ENCODE peak calls at places on chromosomes 5 and 9, in five cellular contexts. One of them, this sample, is unnamed.
A peak's percentile ranks its signal among the peaks of the same experiment; 100 is the strongest.

GRCh38 chr9:123912167-123912897 is 17.6 kb downstream of the DENND1A start:
- DNase-seq in activated naive CD8-positive, alpha-beta T cell treated with anti-CD3 and anti-CD28 coated beads, Interleukin-2, amount 50 U/mL, for 24 hours: no peak
- DNase-seq in adipocyte: no peak
- DNase-seq in kidney tubule cell: no peak
- DNase-seq in keratinocyte: no peak
- DNase-seq in this sample: no peak

GRCh38 chr5:2302169-2302568 is 419.4 kb upstream of the IRX4 start:
- DNase-seq in keratinocyte: no peak
- DNase-seq in kidney tubule cell: no peak
- DNase-seq in adipocyte: no peak
- DNase-seq in activated naive CD8-positive, alpha-beta T cell treated with anti-CD3 and anti-CD28 coated beads, Interleukin-2, amount 50 U/mL, for 24 hours: no peak
- DNase-seq in this sample: no peak

GRCh38 chr9:16100596-16101091 is 547.8 kb downstream of the CCDC171 start:
- DNase-seq in keratinocyte: no peak
- DNase-seq in adipocyte: no peak
- DNase-seq in activated naive CD8-positive, alpha-beta T cell treated with anti-CD3 and anti-CD28 coated beads, Interleukin-2, amount 50 U/mL, for 24 hours: no peak
- DNase-seq in kidney tubule cell: no peak
- DNase-seq in this sample: no peak

GRCh38 chr9:69397384-69398214 is 72.6 kb downstream of the ENTREP1 start:
- DNase-seq in keratinocyte: no peak
- DNase-seq in adipocyte: peak; percentile 14
- DNase-seq in activated naive CD8-positive, alpha-beta T cell treated with anti-CD3 and anti-CD28 coated beads, Interleukin-2, amount 50 U/mL, for 24 hours: no peak
- DNase-seq in kidney tubule cell: no peak
- DNase-seq in this sample: no peak

GRCh38 chr5:127959152-127959764 is 124.3 kb upstream of the SLC12A2 start:
- DNase-seq in keratinocyte: no peak
- DNase-seq in adipocyte: peak; percentile 75
- DNase-seq in kidney tubule cell: peak; percentile 94
- DNase-seq in activated naive CD8-positive, alpha-beta T cell treated with anti-CD3 and anti-CD28 coated beads, Interleukin-2, amount 50 U/mL, for 24 hours: peak; percentile 5
- DNase-seq in this sample: no peak

GRCh38 chr5:96149546-96149945 is 187.9 kb upstream of the ELL2 start:
- DNase-seq in adipocyte: peak; percentile 83
- DNase-seq in activated naive CD8-positive, alpha-beta T cell treated with anti-CD3 and anti-CD28 coated beads, Interleukin-2, amount 50 U/mL, for 24 hours: no peak
- DNase-seq in keratinocyte: peak; percentile 76
- DNase-seq in kidney tubule cell: no peak
- DNase-seq in this sample: no peak

GRCh38 chr9:82491604-82492003 is 503.0 kb downstream of the SPATA31D1 start:
- DNase-seq in activated naive CD8-positive, alpha-beta T cell treated with anti-CD3 and anti-CD28 coated beads, Interleukin-2, amount 50 U/mL, for 24 hours: no peak
- DNase-seq in adipocyte: no peak
- DNase-seq in keratinocyte: no peak
- DNase-seq in kidney tubule cell: no peak
- DNase-seq in this sample: no peak

GRCh38 chr9:88953401-88954029 is 37.8 kb upstream of the S1PR3 start:
- DNase-seq in activated naive CD8-positive, alpha-beta T cell treated with anti-CD3 and anti-CD28 coated beads, Interleukin-2, amount 50 U/mL, for 24 hours: no peak
- DNase-seq in adipocyte: peak; percentile 64
- DNase-seq in keratinocyte: no peak
- DNase-seq in kidney tubule cell: peak; percentile 23
- DNase-seq in this sample: no peak

GRCh38 chr9:37839491-37840461 is 39.2 kb downstream of the DCAF10 start:
- DNase-seq in adipocyte: peak; percentile 55
- DNase-seq in kidney tubule cell: no peak
- DNase-seq in keratinocyte: no peak
- DNase-seq in activated naive CD8-positive, alpha-beta T cell treated with anti-CD3 and anti-CD28 coated beads, Interleukin-2, amount 50 U/mL, for 24 hours: no peak
- DNase-seq in this sample: no peak

GRCh38 chr9:120441446-120442279 is 138.3 kb downstream of the CDK5RAP2 start:
- DNase-seq in kidney tubule cell: peak; percentile 58
- DNase-seq in activated naive CD8-positive, alpha-beta T cell treated with anti-CD3 and anti-CD28 coated beads, Interleukin-2, amount 50 U/mL, for 24 hours: no peak
- DNase-seq in adipocyte: peak; percentile 72
- DNase-seq in keratinocyte: no peak
- DNase-seq in this sample: no peak

GRCh38 chr9:134399435-134400056 is 73.3 kb downstream of the RXRA start:
- DNase-seq in activated naive CD8-positive, alpha-beta T cell treated with anti-CD3 and anti-CD28 coated beads, Interleukin-2, amount 50 U/mL, for 24 hours: peak; percentile 40
- DNase-seq in kidney tubule cell: no peak
- DNase-seq in keratinocyte: no peak
- DNase-seq in adipocyte: no peak
- DNase-seq in this sample: no peak

GRCh38 chr5:147901555-147901954 is 4.8 kb downstream of the C5orf46 start:
- DNase-seq in kidney tubule cell: peak; percentile 27
- DNase-seq in adipocyte: peak; percentile 53
- DNase-seq in activated naive CD8-positive, alpha-beta T cell treated with anti-CD3 and anti-CD28 coated beads, Interleukin-2, amount 50 U/mL, for 24 hours: no peak
- DNase-seq in keratinocyte: no peak
- DNase-seq in this sample: no peak

GRCh38 chr5:142106061-142106460 is 2.5 kb upstream of the NDFIP1 start:
- DNase-seq in adipocyte: peak; percentile 66
- DNase-seq in activated naive CD8-positive, alpha-beta T cell treated with anti-CD3 and anti-CD28 coated beads, Interleukin-2, amount 50 U/mL, for 24 hours: no peak
- DNase-seq in keratinocyte: no peak
- DNase-seq in kidney tubule cell: no peak
- DNase-seq in this sample: no peak

GRCh38 chr5:174045470-174046025 is at the start of gene NSG2:
- DNase-seq in keratinocyte: peak; percentile 23
- DNase-seq in adipocyte: peak; percentile 81
- DNase-seq in kidney tubule cell: peak; percentile 87
- DNase-seq in activated naive CD8-positive, alpha-beta T cell treated with anti-CD3 and anti-CD28 coated beads, Interleukin-2, amount 50 U/mL, for 24 hours: peak; percentile 28
- DNase-seq in this sample: peak; percentile 6

GRCh38 chr5:159975462-159976019 is 33.4 kb upstream of the TTC1 start:
- DNase-seq in adipocyte: peak; percentile 87
- DNase-seq in activated naive CD8-positive, alpha-beta T cell treated with anti-CD3 and anti-CD28 coated beads, Interleukin-2, amount 50 U/mL, for 24 hours: no peak
- DNase-seq in keratinocyte: no peak
- DNase-seq in kidney tubule cell: peak; percentile 96
- DNase-seq in this sample: no peak

GRCh38 chr5:136425914-136426313 is 60.6 kb upstream of the TRPC7 start:
- DNase-seq in kidney tubule cell: peak; percentile 67
- DNase-seq in activated naive CD8-positive, alpha-beta T cell treated with anti-CD3 and anti-CD28 coated beads, Interleukin-2, amount 50 U/mL, for 24 hours: no peak
- DNase-seq in keratinocyte: no peak
- DNase-seq in adipocyte: no peak
- DNase-seq in this sample: no peak

GRCh38 chr9:79565245-79565644 is 6.5 kb upstream of the TLE4 start:
- DNase-seq in adipocyte: no peak
- DNase-seq in kidney tubule cell: peak; percentile 39
- DNase-seq in keratinocyte: no peak
- DNase-seq in activated naive CD8-positive, alpha-beta T cell treated with anti-CD3 and anti-CD28 coated beads, Interleukin-2, amount 50 U/mL, for 24 hours: no peak
- DNase-seq in this sample: no peak

This sample was measured in stimulated activated naive B cell treated with anti-CD40 and anti-IgM and Interleukin-4, amounts not matched to agents 10 μg/mL and 1 μg/mL and 100 μg/mL, for 72 hours.